ENCODE peak calls at places on chromosome 7, in five cellular contexts. G, D, W, A and V are unnamed samples.
A peak's percentile ranks its signal among the peaks of the same experiment; 100 is the strongest.

GRCh38 chr7:104252409-104253134 is 44.8 kb upstream of the ORC5 start:
- DNase-seq in G (no peak), D (no peak), W (no peak), A (no peak), V (no peak)

GRCh38 chr7:103446046-103446520 is at the start of gene SLC26A5:
- DNase-seq in G (no peak), D (no peak), W (peak; percentile 76), A (no peak), V (peak; percentile 30)

GRCh38 chr7:134636008-134636449 is 10.6 kb upstream of the BPGM start:
- DNase-seq in G (no peak), D (no peak), W (no peak), A (no peak), V (no peak)

GRCh38 chr7:107089627-107090026 is 45.1 kb downstream of the PRKAR2B start:
- DNase-seq in G (no peak), D (no peak), W (no peak), A (no peak), V (no peak)

GRCh38 chr7:132218876-132219275 is 357.4 kb downstream of the PLXNA4 start:
- DNase-seq in G (no peak), D (no peak), W (no peak), A (no peak), V (no peak)

GRCh38 chr7:90756366-90756765 is 160.2 kb downstream of the CDK14 start:
- DNase-seq in G (no peak), D (no peak), W (no peak), A (peak; percentile 64), V (no peak)

GRCh38 chr7:137992738-137993394 is 9.0 kb downstream of the CREB3L2 start:
- DNase-seq in G (peak; percentile 95), D (peak; percentile 99), W (no peak), A (no peak), V (peak; percentile 77)

GRCh38 chr7:34160261-34160752 is 255.0 kb downstream of the BMPER start:
- DNase-seq in G (peak; percentile 83), D (peak; percentile 96), W (no peak), A (no peak), V (no peak)

GRCh38 chr7:138000081-138000701 is 1.7 kb downstream of the CREB3L2 start:
- DNase-seq in G (peak; percentile 98), D (peak; percentile 92), W (no peak), A (peak; percentile 52), V (peak; percentile 59)

GRCh38 chr7:66907731-66908130 is 13.3 kb upstream of the TMEM248 start:
- DNase-seq in G (no peak), D (no peak), W (no peak), A (no peak), V (no peak)

GRCh38 chr7:150405584-150406310 is 26.6 kb downstream of the ZNF775 start:
- DNase-seq in G (no peak), D (no peak), W (no peak), A (peak; percentile 64), V (peak; percentile 20)

GRCh38 chr7:28093617-28094232 is 86.9 kb downstream of the JAZF1 start:
- DNase-seq in G (peak; percentile 80), D (no peak), W (peak; percentile 82), A (peak; percentile 47), V (peak; percentile 64)

GRCh38 chr7:116438274-116438673 is 61.3 kb upstream of the CAV2 start:
- DNase-seq in G (peak; percentile 34), D (no peak), W (no peak), A (no peak), V (no peak)

GRCh38 chr7:142689439-142690168 is 59.7 kb upstream of the PRSS1 start:
- DNase-seq in G (no peak), D (no peak), W (no peak), A (peak; percentile 50), V (no peak)

GRCh38 chr7:1938788-1939433 is 268.8 kb downstream of the ELFN1 start:
- DNase-seq in G (no peak), D (no peak), W (peak; percentile 51), A (no peak), V (no peak)